ENCODE peak calls at places on chromosomes 4 and X, in nine cellular contexts. One of them, this sample, is unnamed.

GRCh38 chr4:129240816-129241215 is 144.9 kb downstream of the C4orf33 start:
- DNase-seq in tibial nerve: peak; percentile 13
- DNase-seq in HepG2: no peak
- DNase-seq in transverse colon: no peak
- DNase-seq in ovary: no peak
- DNase-seq in stomach: no peak
- DNase-seq in K562: no peak
- DNase-seq in SK-N-SH: no peak
- DNase-seq in upper lobe of left lung: no peak
- DNase-seq in this sample: no peak

GRCh38 chr4:48509543-48509942 is 19.5 kb downstream of the ZAR1 start:
- DNase-seq in tibial nerve: no peak
- DNase-seq in HepG2: no peak
- DNase-seq in transverse colon: no peak
- DNase-seq in ovary: no peak
- DNase-seq in stomach: no peak
- DNase-seq in K562: no peak
- DNase-seq in SK-N-SH: no peak
- DNase-seq in upper lobe of left lung: no peak
- DNase-seq in this sample: no peak

GRCh38 chrX:43557792-43558191 is 98.3 kb upstream of the MAOA start:
- DNase-seq in tibial nerve: peak; percentile 66
- DNase-seq in HepG2: peak; percentile 31
- DNase-seq in transverse colon: peak; percentile 65
- DNase-seq in ovary: peak; percentile 14
- DNase-seq in stomach: peak; percentile 63
- DNase-seq in K562: peak; percentile 47
- DNase-seq in SK-N-SH: peak; percentile 39
- DNase-seq in upper lobe of left lung: no peak
- DNase-seq in this sample: peak; percentile 68

GRCh38 chrX:71107762-71108360 is 1.3 kb upstream of the CXorf65 start:
- DNase-seq in tibial nerve: no peak
- DNase-seq in HepG2: no peak
- DNase-seq in transverse colon: no peak
- DNase-seq in ovary: no peak
- DNase-seq in stomach: no peak
- DNase-seq in K562: peak; percentile 51
- DNase-seq in SK-N-SH: no peak
- DNase-seq in upper lobe of left lung: no peak
- DNase-seq in this sample: no peak

GRCh38 chr4:157025898-157026297 is 50.1 kb upstream of the GLRB start:
- DNase-seq in tibial nerve: no peak
- DNase-seq in HepG2: no peak
- DNase-seq in transverse colon: no peak
- DNase-seq in ovary: no peak
- DNase-seq in stomach: no peak
- DNase-seq in K562: no peak
- DNase-seq in SK-N-SH: no peak
- DNase-seq in upper lobe of left lung: no peak
- DNase-seq in this sample: no peak

GRCh38 chr4:81486502-81486901 is 14.8 kb upstream of the RASGEF1B start:
- DNase-seq in tibial nerve: no peak
- DNase-seq in HepG2: no peak
- DNase-seq in transverse colon: no peak
- DNase-seq in ovary: no peak
- DNase-seq in stomach: no peak
- DNase-seq in K562: no peak
- DNase-seq in SK-N-SH: no peak
- DNase-seq in upper lobe of left lung: no peak
- DNase-seq in this sample: no peak

GRCh38 chrX:72276478-72276953 is 532 bp downstream of the RPS4X start:
- DNase-seq in tibial nerve: no peak
- DNase-seq in HepG2: no peak
- DNase-seq in transverse colon: no peak
- DNase-seq in ovary: no peak
- DNase-seq in stomach: no peak
- DNase-seq in K562: no peak
- DNase-seq in SK-N-SH: no peak
- DNase-seq in upper lobe of left lung: no peak
- DNase-seq in this sample: no peak

GRCh38 chr4:70556856-70557255 is 35.2 kb upstream of the AMBN start:
- DNase-seq in tibial nerve: no peak
- DNase-seq in HepG2: no peak
- DNase-seq in transverse colon: no peak
- DNase-seq in ovary: no peak
- DNase-seq in stomach: no peak
- DNase-seq in K562: no peak
- DNase-seq in SK-N-SH: no peak
- DNase-seq in upper lobe of left lung: no peak
- DNase-seq in this sample: no peak

GRCh38 chr4:151921371-151921770 is 160.6 kb upstream of the GATB start:
- DNase-seq in tibial nerve: no peak
- DNase-seq in HepG2: no peak
- DNase-seq in transverse colon: no peak
- DNase-seq in ovary: no peak
- DNase-seq in stomach: no peak
- DNase-seq in K562: no peak
- DNase-seq in SK-N-SH: no peak
- DNase-seq in upper lobe of left lung: no peak
- DNase-seq in this sample: no peak

GRCh38 chr4:4901877-4902276 is 42.4 kb downstream of the MSX1 start:
- DNase-seq in tibial nerve: no peak
- DNase-seq in HepG2: no peak
- DNase-seq in transverse colon: no peak
- DNase-seq in ovary: no peak
- DNase-seq in stomach: no peak
- DNase-seq in K562: no peak
- DNase-seq in SK-N-SH: no peak
- DNase-seq in upper lobe of left lung: no peak
- DNase-seq in this sample: no peak

GRCh38 chr4:168019019-168019651 is 73.2 kb upstream of the ANXA10 start:
- DNase-seq in tibial nerve: no peak
- DNase-seq in HepG2: no peak
- DNase-seq in transverse colon: no peak
- DNase-seq in ovary: no peak
- DNase-seq in stomach: no peak
- DNase-seq in K562: no peak
- DNase-seq in SK-N-SH: no peak
- DNase-seq in upper lobe of left lung: no peak
- DNase-seq in this sample: no peak

GRCh38 chrX:3712870-3713224 is 602 bp downstream of the PRKX start:
- DNase-seq in tibial nerve: no peak
- DNase-seq in HepG2: no peak
- DNase-seq in transverse colon: peak; percentile 35
- DNase-seq in ovary: no peak
- DNase-seq in stomach: no peak
- DNase-seq in K562: peak; percentile 21
- DNase-seq in SK-N-SH: no peak
- DNase-seq in upper lobe of left lung: no peak
- DNase-seq in this sample: peak; percentile 64

GRCh38 chr4:139367421-139368090 is 65.3 kb upstream of the NDUFC1 start:
- DNase-seq in tibial nerve: no peak
- DNase-seq in HepG2: no peak
- DNase-seq in transverse colon: no peak
- DNase-seq in ovary: no peak
- DNase-seq in stomach: no peak
- DNase-seq in K562: no peak
- DNase-seq in SK-N-SH: no peak
- DNase-seq in upper lobe of left lung: no peak
- DNase-seq in this sample: no peak

GRCh38 chr4:112853662-112854256 is 195.7 kb upstream of the ANK2 start:
- DNase-seq in tibial nerve: no peak
- DNase-seq in HepG2: no peak
- DNase-seq in transverse colon: no peak
- DNase-seq in ovary: no peak
- DNase-seq in stomach: no peak
- DNase-seq in K562: no peak
- DNase-seq in SK-N-SH: no peak
- DNase-seq in upper lobe of left lung: no peak
- DNase-seq in this sample: no peak

GRCh38 chr4:2244947-2245786 is 3.2 kb upstream of the HAUS3 start:
- DNase-seq in tibial nerve: no peak
- DNase-seq in HepG2: peak; percentile 21
- DNase-seq in transverse colon: no peak
- DNase-seq in ovary: no peak
- DNase-seq in stomach: no peak
- DNase-seq in K562: no peak
- DNase-seq in SK-N-SH: no peak
- DNase-seq in upper lobe of left lung: no peak
- DNase-seq in this sample: no peak

GRCh38 chr4:25938251-25939186 is 24.5 kb downstream of the SMIM20 start:
- DNase-seq in tibial nerve: peak; percentile 65
- DNase-seq in HepG2: no peak
- DNase-seq in transverse colon: no peak
- DNase-seq in ovary: no peak
- DNase-seq in stomach: no peak
- DNase-seq in K562: no peak
- DNase-seq in SK-N-SH: no peak
- DNase-seq in upper lobe of left lung: no peak
- DNase-seq in this sample: no peak

GRCh38 chr4:59122626-59123025 is 2012.4 kb upstream of the IGFBP7 start:
- DNase-seq in tibial nerve: no peak
- DNase-seq in HepG2: no peak
- DNase-seq in transverse colon: no peak
- DNase-seq in ovary: no peak
- DNase-seq in stomach: no peak
- DNase-seq in K562: no peak
- DNase-seq in SK-N-SH: no peak
- DNase-seq in upper lobe of left lung: no peak
- DNase-seq in this sample: no peak

GRCh38 chr4:75736862-75737261 is 12.5 kb downstream of the USO1 start:
- DNase-seq in tibial nerve: no peak
- DNase-seq in HepG2: no peak
- DNase-seq in transverse colon: no peak
- DNase-seq in ovary: no peak
- DNase-seq in stomach: no peak
- DNase-seq in K562: no peak
- DNase-seq in SK-N-SH: no peak
- DNase-seq in upper lobe of left lung: no peak
- DNase-seq in this sample: no peak

GRCh38 chrX:443676-444210 is 57.0 kb upstream of the PPP2R3B start:
- DNase-seq in tibial nerve: no peak
- DNase-seq in HepG2: no peak
- DNase-seq in transverse colon: no peak
- DNase-seq in ovary: no peak
- DNase-seq in stomach: no peak
- DNase-seq in K562: no peak
- DNase-seq in SK-N-SH: no peak
- DNase-seq in upper lobe of left lung: no peak
- DNase-seq in this sample: peak; percentile 25

GRCh38 chr4:82786004-82786400 is 12.6 kb downstream of the SCD5 start:
- DNase-seq in tibial nerve: no peak
- DNase-seq in HepG2: no peak
- DNase-seq in transverse colon: no peak
- DNase-seq in ovary: no peak
- DNase-seq in stomach: no peak
- DNase-seq in K562: no peak
- DNase-seq in SK-N-SH: no peak
- DNase-seq in upper lobe of left lung: no peak
- DNase-seq in this sample: no peak

GRCh38 chr4:82786794-82787193 is 11.8 kb downstream of the SCD5 start:
- DNase-seq in tibial nerve: no peak
- DNase-seq in HepG2: no peak
- DNase-seq in transverse colon: no peak
- DNase-seq in ovary: no peak
- DNase-seq in stomach: no peak
- DNase-seq in K562: no peak
- DNase-seq in SK-N-SH: no peak
- DNase-seq in upper lobe of left lung: no peak
- DNase-seq in this sample: no peak

GRCh38 chr4:82784615-82785247 is 13.9 kb downstream of the SCD5 start:
- DNase-seq in tibial nerve: no peak
- DNase-seq in HepG2: no peak
- DNase-seq in transverse colon: no peak
- DNase-seq in ovary: no peak
- DNase-seq in stomach: no peak
- DNase-seq in K562: no peak
- DNase-seq in SK-N-SH: peak; percentile 72
- DNase-seq in upper lobe of left lung: no peak
- DNase-seq in this sample: no peak

GRCh38 chr4:82787342-82787741 is 11.3 kb downstream of the SCD5 start:
- DNase-seq in tibial nerve: no peak
- DNase-seq in HepG2: no peak
- DNase-seq in transverse colon: no peak
- DNase-seq in ovary: no peak
- DNase-seq in stomach: no peak
- DNase-seq in K562: no peak
- DNase-seq in SK-N-SH: no peak
- DNase-seq in upper lobe of left lung: no peak
- DNase-seq in this sample: no peak

GRCh38 chr4:82785248-82786003 is 13.2 kb downstream of the SCD5 start:
- DNase-seq in tibial nerve: no peak
- DNase-seq in HepG2: peak; percentile 14
- DNase-seq in transverse colon: no peak
- DNase-seq in ovary: no peak
- DNase-seq in stomach: no peak
- DNase-seq in K562: peak; percentile 22
- DNase-seq in SK-N-SH: no peak
- DNase-seq in upper lobe of left lung: no peak
- DNase-seq in this sample: no peak
- H3K27ac ChIP-seq in tibial nerve: peak overlapping the region; percentile 6
- H3K27ac ChIP-seq in HepG2: no peak overlapping the region
- H3K27ac ChIP-seq in transverse colon: no peak overlapping the region
- H3K27ac ChIP-seq in ovary: no peak overlapping the region
- H3K27ac ChIP-seq in stomach: no peak overlapping the region
- H3K27ac ChIP-seq in K562: no peak overlapping the region
- H3K27ac ChIP-seq in SK-N-SH: peak overlapping the region; percentile 97
- H3K27ac ChIP-seq in upper lobe of left lung: no peak overlapping the region
- H3K27ac ChIP-seq in this sample: no peak overlapping the region

GRCh38 chr4:137705171-137705783 is 173.0 kb upstream of the PCDH18 start:
- DNase-seq in tibial nerve: peak; percentile 61
- DNase-seq in HepG2: no peak
- DNase-seq in transverse colon: no peak
- DNase-seq in ovary: no peak
- DNase-seq in stomach: no peak
- DNase-seq in K562: no peak
- DNase-seq in SK-N-SH: no peak
- DNase-seq in upper lobe of left lung: no peak
- DNase-seq in this sample: no peak
- TF ChIP-seq EP300 in tibial nerve: peak; percentile 82
- TF ChIP-seq EP300 in HepG2: no peak
- TF ChIP-seq EP300 in transverse colon: peak; percentile 12
- TF ChIP-seq EP300 in ovary: no peak
- TF ChIP-seq EP300 in stomach: no peak
- TF ChIP-seq EP300 in K562: no peak
- TF ChIP-seq EP300 in SK-N-SH: no peak
- TF ChIP-seq EP300 in upper lobe of left lung: no peak
- TF ChIP-seq EP300 in this sample: no peak

GRCh38 chr4:6421397-6421796 is 51.0 kb downstream of the PPP2R2C start:
- DNase-seq in tibial nerve: no peak
- DNase-seq in HepG2: no peak
- DNase-seq in transverse colon: no peak
- DNase-seq in ovary: no peak
- DNase-seq in stomach: no peak
- DNase-seq in K562: no peak
- DNase-seq in SK-N-SH: no peak
- DNase-seq in upper lobe of left lung: no peak
- DNase-seq in this sample: no peak
- H3K27me3 ChIP-seq in tibial nerve: no peaks in the 10 kb centered on the region
- H3K27me3 ChIP-seq in HepG2: peaks cover 12% of the 10 kb centered on the region
- H3K27me3 ChIP-seq in transverse colon: peaks cover 5% of the 10 kb centered on the region
- H3K27me3 ChIP-seq in ovary: no peaks in the 10 kb centered on the region
- H3K27me3 ChIP-seq in stomach: peaks cover 36% of the 10 kb centered on the region
- H3K27me3 ChIP-seq in K562: peaks cover 48% of the 10 kb centered on the region
- H3K27me3 ChIP-seq in SK-N-SH: no peaks in the 10 kb centered on the region
- H3K27me3 ChIP-seq in upper lobe of left lung: no peaks in the 10 kb centered on the region
- H3K27me3 ChIP-seq in this sample: no peaks in the 10 kb centered on the region

GRCh38 chrX:10611441-10612090 is 8.8 kb downstream of the MID1 start:
- DNase-seq in tibial nerve: no peak
- DNase-seq in HepG2: no peak
- DNase-seq in transverse colon: no peak
- DNase-seq in ovary: no peak
- DNase-seq in stomach: no peak
- DNase-seq in K562: no peak
- DNase-seq in SK-N-SH: no peak
- DNase-seq in upper lobe of left lung: no peak
- DNase-seq in this sample: no peak
- H3K27ac ChIP-seq in tibial nerve: peak overlapping the region; percentile 71
- H3K27ac ChIP-seq in HepG2: no peak overlapping the region
- H3K27ac ChIP-seq in transverse colon: peak overlapping the region; percentile 47
- H3K27ac ChIP-seq in ovary: no peak overlapping the region
- H3K27ac ChIP-seq in stomach: no peak overlapping the region
- H3K27ac ChIP-seq in K562: no peak overlapping the region
- H3K27ac ChIP-seq in SK-N-SH: peak overlapping the region; percentile 24
- H3K27ac ChIP-seq in upper lobe of left lung: no peak overlapping the region
- H3K27ac ChIP-seq in this sample: peak overlapping the region; percentile 25

This sample was measured in sigmoid colon.